ENCODE peak calls at places on chromosomes 5 and 9, in eight cellular contexts. Y is Panc1, X is tibial artery, E is HFF-Myc, L is progenitor cell of endocrine pancreas, C is fibroblast of pulmonary artery, O is GM20000, Q is neural crest cell. F is an unnamed sample.

GRCh38 chr9:130172858-130173461 is 756 bp downstream of the NCS1 start:
- DNase-seq in E (no peak), Y (no peak), C (no peak), L (peak), O (no peak), X (no peak), Q (no peak), F (peak)

GRCh38 chr5:177006265-177006972 is at the start of gene UIMC1:
- DNase-seq in C (peak), O (peak), Y (peak), Q (peak), E (peak), X (peak), L (peak), F (peak)

GRCh38 chr5:35853652-35854051 is 3.0 kb upstream of the IL7R start:
- DNase-seq in X (no peak), E (no peak), C (no peak), Q (no peak), O (no peak), L (no peak), Y (no peak), F (no peak)

GRCh38 chr5:77924081-77924480 is 147.9 kb upstream of the TBCA start:
- DNase-seq in Y (no peak), L (no peak), X (no peak), E (no peak), O (no peak), Q (no peak), C (no peak), F (no peak)

GRCh38 chr9:33473643-33474352 is at the start of gene NOL6:
- DNase-seq in E (peak), L (peak), C (peak), Q (peak), O (peak), X (peak), Y (peak), F (peak)

GRCh38 chr5:68533571-68534051 is 318.1 kb downstream of the PIK3R1 start:
- DNase-seq in X (no peak), O (no peak), Q (no peak), Y (no peak), L (no peak), E (no peak), C (no peak), F (no peak)

GRCh38 chr5:4243865-4244264 is 648.2 kb downstream of the IRX1 start:
- DNase-seq in C (no peak), O (no peak), E (no peak), Y (no peak), Q (no peak), L (no peak), X (no peak), F (no peak)

GRCh38 chr5:150295172-150295611 is 5.6 kb upstream of the CAMK2A start:
- DNase-seq in L (no peak), Y (no peak), C (peak), E (no peak), X (no peak), Q (no peak), O (no peak), F (no peak)

GRCh38 chr9:18580146-18580545 is 106.2 kb downstream of the ADAMTSL1 start:
- DNase-seq in E (no peak), X (no peak), O (no peak), L (no peak), Y (no peak), C (no peak), Q (no peak), F (no peak)

GRCh38 chr5:5492087-5492933 is 69.8 kb downstream of the ICE1 start:
- DNase-seq in X (no peak), O (peak), E (peak), C (peak), Q (no peak), Y (peak), L (peak), F (no peak)

GRCh38 chr5:147344861-147345260 is 110.0 kb downstream of the STK32A start:
- DNase-seq in L (no peak), Q (no peak), X (no peak), C (no peak), E (no peak), Y (no peak), O (no peak), F (no peak)

GRCh38 chr9:134607971-134608370 is 33.6 kb upstream of the COL5A1 start:
- DNase-seq in E (no peak), O (no peak), Q (no peak), C (peak), X (no peak), L (no peak), Y (no peak), F (no peak)

GRCh38 chr5:123264399-123264798 is 158.8 kb downstream of the CEP120 start:
- DNase-seq in Q (no peak), X (no peak), O (no peak), L (no peak), Y (no peak), E (no peak), C (no peak), F (no peak)

GRCh38 chr5:159459132-159459627 is 128.9 kb upstream of the IL12B start:
- DNase-seq in Q (no peak), E (no peak), C (no peak), X (no peak), O (no peak), Y (no peak), L (no peak), F (no peak)

GRCh38 chr9:123445116-123445515 is 89.1 kb downstream of the CRB2 start:
- DNase-seq in O (no peak), X (no peak), L (no peak), Y (no peak), C (no peak), E (no peak), Q (no peak), F (no peak)

GRCh38 chr5:16807475-16807874 is 128.6 kb downstream of the MYO10 start:
- DNase-seq in O (no peak), X (no peak), Q (no peak), Y (no peak), E (no peak), L (no peak), C (peak), F (no peak)

GRCh38 chr9:36034911-36035490 is 1.7 kb upstream of the RECK start:
- DNase-seq in Q (no peak), E (no peak), X (no peak), O (no peak), L (no peak), Y (no peak), C (no peak), F (no peak)

GRCh38 chr5:53604309-53604708 is 43.9 kb downstream of the NDUFS4 start:
- DNase-seq in E (no peak), Q (no peak), Y (no peak), L (no peak), O (no peak), X (no peak), C (no peak), F (no peak)

DNA sequence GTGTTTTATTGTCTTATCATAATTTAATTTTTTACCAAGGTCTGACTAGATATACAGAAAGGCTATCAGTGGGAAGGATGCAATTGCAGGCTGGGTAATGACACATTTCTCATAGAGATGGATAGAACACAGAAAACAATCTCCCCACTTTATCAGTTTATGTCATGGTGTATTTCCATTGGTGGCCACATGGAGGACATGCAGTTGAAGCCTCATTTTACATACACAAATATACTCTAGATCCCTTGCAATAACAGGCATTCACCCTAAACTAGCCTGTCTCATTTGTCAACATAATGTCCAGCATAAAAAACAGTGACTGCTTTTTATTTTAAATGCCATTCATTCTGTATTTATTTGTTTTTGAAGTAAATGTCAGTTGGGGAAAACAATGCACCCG is 526.3 kb downstream of the GABRG2 start:
- DNase-seq in L (no peak), E (no peak), C (no peak), Y (no peak), X (no peak), O (no peak), Q (no peak), F (no peak)
- TF ChIP-seq CTCF in L (peak), E (no peak), C (no peak), Y (peak), X (no peak), O (peak), Q (peak), F (peak)

GRCh38 chr5:178314961-178315820 is 82.6 kb upstream of the PHYKPL start:
- DNase-seq in O (no peak), X (no peak), C (no peak), Y (no peak), L (no peak), E (no peak), Q (no peak), F (peak)
- TF ChIP-seq CTCF in O (no peak), X (no peak), C (no peak), Y (no peak), L (no peak), E (no peak), Q (no peak), F (no peak)

GRCh38 chr9:96391021-96391765 is 7.7 kb upstream of the SLC35D2 start:
- DNase-seq in Q (no peak), E (no peak), L (no peak), O (no peak), Y (no peak), C (no peak), X (no peak), F (no peak)

GRCh38 chr9:96398582-96399334 is 15.2 kb upstream of the SLC35D2 start:
- DNase-seq in O (peak), Y (no peak), E (no peak), X (no peak), Q (no peak), L (no peak), C (no peak), F (no peak)

GRCh38 chr9:96395964-96396363 is 12.5 kb upstream of the SLC35D2 start:
- DNase-seq in O (no peak), Y (no peak), X (no peak), C (no peak), Q (no peak), L (no peak), E (no peak), F (no peak)

GRCh38 chr9:96392263-96392662 is 8.8 kb upstream of the SLC35D2 start:
- DNase-seq in C (no peak), Q (no peak), L (no peak), O (no peak), X (no peak), Y (no peak), E (no peak), F (no peak)

GRCh38 chr9:96394832-96395496 is 11.5 kb upstream of the SLC35D2 start:
- DNase-seq in Q (no peak), X (no peak), O (no peak), C (no peak), L (no peak), Y (no peak), E (no peak), F (no peak)
- TF ChIP-seq CTCF in Q (no peak), X (no peak), O (no peak), C (no peak), L (no peak), Y (no peak), E (no peak), F (no peak)

GRCh38 chr9:100445161-100445902 is 18.4 kb downstream of the MSANTD3 start:
- DNase-seq in X (no peak), O (no peak), E (no peak), L (no peak), C (no peak), Y (no peak), Q (no peak), F (no peak)
- TF ChIP-seq CTCF in X (no peak), O (no peak), E (no peak), L (no peak), C (no peak), Y (no peak), Q (no peak), F (no peak)

GRCh38 chr5:96687812-96688453 is 25.8 kb downstream of the CAST start:
- DNase-seq in L (no peak), Q (no peak), C (peak), O (peak), Y (no peak), X (no peak), E (no peak), F (no peak)
- TF ChIP-seq CTCF in L (peak), Q (peak), C (peak), O (peak), Y (peak), X (peak), E (peak), F (peak)